ENCODE peak calls at places on chromosomes 6 and 20, in five cellular contexts. C is fibroblast of pulmonary artery, A is fibroblast of the aortic adventitia, L is AG09309, W is IMR-90. H is an unnamed sample.

GRCh38 chr20:48319943-48320584 is 507.7 kb downstream of the PREX1 start:
- DNase-seq in C (no peak), A (no peak), L (no peak), W (no peak), H (no peak)

GRCh38 chr6:19356692-19357091 is 480.5 kb upstream of the ID4 start:
- DNase-seq in C (no peak), A (no peak), L (peak), W (no peak), H (no peak)

GRCh38 chr6:111520519-111520918 is 37.5 kb upstream of the REV3L start:
- DNase-seq in C (no peak), A (no peak), L (no peak), W (no peak), H (no peak)

GRCh38 chr6:139853302-139853992 is 479.0 kb upstream of the CITED2 start:
- DNase-seq in C (no peak), A (peak), L (peak), W (peak), H (peak)

GRCh38 chr6:37482356-37483292 is 17.1 kb downstream of the CCDC167 start:
- DNase-seq in C (no peak), A (no peak), L (no peak), W (no peak), H (no peak)

GRCh38 chr6:36118550-36119107 is 11.7 kb upstream of the MAPK13 start:
- DNase-seq in C (no peak), A (no peak), L (no peak), W (no peak), H (no peak)

GRCh38 chr6:66396145-66396544 is 689.1 kb upstream of the EYS start:
- DNase-seq in C (no peak), A (no peak), L (no peak), W (no peak), H (no peak)

GRCh38 chr20:48877299-48877698 is 44.2 kb upstream of the ARFGEF2 start:
- DNase-seq in C (no peak), A (no peak), L (no peak), W (no peak), H (no peak)

GRCh38 chr20:54092021-54092420 is 21.6 kb upstream of the BCAS1 start:
- DNase-seq in C (no peak), A (no peak), L (no peak), W (no peak), H (no peak)

GRCh38 chr6:91098006-91098405 is 511.1 kb upstream of the MAP3K7 start:
- DNase-seq in C (no peak), A (no peak), L (no peak), W (no peak), H (no peak)

GRCh38 chr6:628772-629171 is 28.1 kb downstream of the HUS1B start:
- DNase-seq in C (no peak), A (no peak), L (no peak), W (no peak), H (no peak)

GRCh38 chr20:44170796-44171410 is 16.1 kb downstream of the JPH2 start:
- DNase-seq in C (peak), A (peak), L (no peak), W (no peak), H (no peak)

GRCh38 chr6:51533962-51534361 is 553.5 kb downstream of the PKHD1 start:
- DNase-seq in C (no peak), A (no peak), L (no peak), W (no peak), H (no peak)

GRCh38 chr6:162825597-162825996 is 97.8 kb downstream of the PACRG start:
- DNase-seq in C (no peak), A (no peak), L (no peak), W (no peak), H (no peak)

GRCh38 chr20:58890454-58891075 is 38.0 kb downstream of the GNAS start:
- DNase-seq in C (peak), A (peak), L (no peak), W (peak), H (peak)

GRCh38 chr6:53718597-53719460 is 53.3 kb upstream of the KLHL31 start:
- DNase-seq in C (peak), A (peak), L (peak), W (peak), H (no peak)

GRCh38 chr6:150169609-150170008 is 26.8 kb downstream of the PPP1R14C start:
- DNase-seq in C (peak), A (peak), L (peak), W (peak), H (peak)

GRCh38 chr20:49482173-49482572 is 295 bp downstream of the KCNB1 start:
- DNase-seq in C (no peak), A (no peak), L (no peak), W (no peak), H (no peak)

GRCh38 chr20:12201289-12201991 is 283.7 kb downstream of the BTBD3 start:
- DNase-seq in C (peak), A (peak), L (no peak), W (peak), H (no peak)

GRCh38 chr6:89438248-89438647 is 5.3 kb downstream of the ANKRD6 start:
- DNase-seq in C (no peak), A (no peak), L (no peak), W (no peak), H (no peak)

GRCh38 chr20:46260936-46261454 is 47.3 kb downstream of the CDH22 start:
- DNase-seq in C (no peak), A (no peak), L (no peak), W (no peak), H (no peak)

GRCh38 chr20:50238081-50238800 is 47.6 kb downstream of the CEBPB start:
- DNase-seq in C (no peak), A (no peak), L (no peak), W (no peak), H (no peak)

GRCh38 chr20:58851969-58852458 is 502 bp upstream of the GNAS start:
- DNase-seq in C (no peak), A (no peak), L (no peak), W (no peak), H (no peak)

GRCh38 chr20:856361-856775 is 22.9 kb downstream of the FAM110A start:
- DNase-seq in C (peak), A (peak), L (peak), W (peak), H (peak)

GRCh38 chr6:138572200-138572875 is 73.0 kb upstream of the NHSL1 start:
- DNase-seq in C (peak), A (peak), L (peak), W (peak), H (peak)

GRCh38 chr6:168045706-168046620 is 33.0 kb downstream of the FRMD1 start:
- DNase-seq in C (peak), A (peak), L (no peak), W (peak), H (no peak)

GRCh38 chr20:23214903-23215302 is 128.8 kb upstream of the CD93 start:
- DNase-seq in C (no peak), A (peak), L (no peak), W (peak), H (no peak)

GRCh38 chr6:43817192-43817591 is 47.2 kb downstream of the VEGFA start:
- DNase-seq in C (peak), A (peak), L (no peak), W (peak), H (no peak)

GRCh38 chr6:158488065-158488464 is 71.8 kb upstream of the TMEM181 start:
- DNase-seq in C (peak), A (peak), L (peak), W (peak), H (peak)

GRCh38 chr6:23106951-23107350 is 537.6 kb downstream of the HDGFL1 start:
- DNase-seq in C (peak), A (peak), L (peak), W (peak), H (no peak)

GRCh38 chr20:35515949-35516645 is 13.4 kb downstream of the C20orf173 start:
- DNase-seq in C (peak), A (peak), L (peak), W (peak), H (peak)

GRCh38 chr6:66496659-66497058 is 789.6 kb upstream of the EYS start:
- DNase-seq in C (peak), A (no peak), L (no peak), W (no peak), H (no peak)

GRCh38 chr6:43833223-43833995 is 63.4 kb downstream of the VEGFA start:
- DNase-seq in C (no peak), A (no peak), L (no peak), W (peak), H (no peak)

GRCh38 chr20:45742596-45742995 is 20.4 kb downstream of the SPINT4 start:
- DNase-seq in C (no peak), A (no peak), L (no peak), W (no peak), H (no peak)

GRCh38 chr6:62285612-62286469 is at the start of gene KHDRBS2:
- DNase-seq in C (peak), A (no peak), L (no peak), W (no peak), H (no peak)

GRCh38 chr6:157144861-157145260 is 178.5 kb downstream of the TMEM242 start:
- DNase-seq in C (no peak), A (peak), L (no peak), W (no peak), H (no peak)

GRCh38 chr20:32366380-32366779 is 8.2 kb downstream of the ASXL1 start:
- DNase-seq in C (no peak), A (no peak), L (no peak), W (no peak), H (no peak)

GRCh38 chr20:32365560-32365959 is 7.4 kb downstream of the ASXL1 start:
- DNase-seq in C (no peak), A (no peak), L (no peak), W (no peak), H (no peak)

GRCh38 chr20:32370897-32371296 is 12.8 kb downstream of the ASXL1 start:
- DNase-seq in C (no peak), A (no peak), L (no peak), W (no peak), H (no peak)

GRCh38 chr20:32368323-32368722 is 10.2 kb downstream of the ASXL1 start:
- DNase-seq in C (no peak), A (no peak), L (no peak), W (no peak), H (no peak)

GRCh38 chr20:32368930-32369329 is 10.8 kb downstream of the ASXL1 start:
- DNase-seq in C (peak), A (peak), L (no peak), W (peak), H (no peak)
- H3K4me3 ChIP-seq in C (no peak), A (no peak), L (no peak), W (no peak), H (no peak)

GRCh38 chr20:37347347-37347823 is 1.4 kb downstream of the SRC start:
- DNase-seq in C (no peak), A (no peak), L (no peak), W (no peak), H (no peak)
- H3K4me3 ChIP-seq in C (peak), A (peak), L (peak), W (peak), H (no peak)

DNA sequence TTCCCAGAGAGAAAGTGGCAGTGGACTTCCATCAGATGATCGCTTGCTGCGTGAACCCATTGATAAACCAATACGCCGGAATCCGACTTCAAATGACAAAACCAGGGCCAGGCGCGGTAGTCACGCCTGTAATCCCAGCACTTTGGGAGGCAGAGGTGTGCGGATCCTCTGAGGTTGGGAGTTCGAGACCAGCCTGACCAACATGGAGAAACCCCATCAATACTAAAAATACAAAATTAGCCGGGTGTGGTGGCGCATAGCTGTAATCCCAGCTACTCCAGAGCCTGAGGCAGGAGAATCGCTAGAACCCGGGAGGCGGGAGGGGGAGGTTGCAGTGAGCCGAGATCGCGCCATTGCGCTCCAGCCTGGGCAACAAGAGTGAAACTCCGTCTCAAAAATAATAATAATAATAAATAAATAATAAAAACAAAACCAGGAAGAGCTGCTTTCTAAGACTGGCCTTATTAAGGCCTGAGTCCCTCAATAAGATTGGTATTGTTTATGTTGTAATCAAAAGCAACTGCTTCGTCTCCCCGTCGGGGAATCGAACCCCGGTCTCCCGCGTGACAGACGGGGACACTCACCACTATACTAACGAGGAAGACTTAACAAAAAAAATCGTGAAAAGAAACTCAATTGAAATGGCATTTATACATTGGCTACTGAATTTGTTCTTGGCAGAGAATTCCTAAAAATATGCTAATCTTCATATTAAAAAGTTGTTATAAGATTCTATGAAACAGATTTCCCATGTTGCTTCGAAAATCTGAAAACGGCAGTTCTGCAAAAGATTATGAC is 110.2 kb upstream of the ZNF184 start:
- DNase-seq in C (peak), A (peak), L (no peak), W (peak), H (no peak)
- H3K4me3 ChIP-seq in C (no peak), A (no peak), L (no peak), W (no peak), H (no peak)

DNA sequence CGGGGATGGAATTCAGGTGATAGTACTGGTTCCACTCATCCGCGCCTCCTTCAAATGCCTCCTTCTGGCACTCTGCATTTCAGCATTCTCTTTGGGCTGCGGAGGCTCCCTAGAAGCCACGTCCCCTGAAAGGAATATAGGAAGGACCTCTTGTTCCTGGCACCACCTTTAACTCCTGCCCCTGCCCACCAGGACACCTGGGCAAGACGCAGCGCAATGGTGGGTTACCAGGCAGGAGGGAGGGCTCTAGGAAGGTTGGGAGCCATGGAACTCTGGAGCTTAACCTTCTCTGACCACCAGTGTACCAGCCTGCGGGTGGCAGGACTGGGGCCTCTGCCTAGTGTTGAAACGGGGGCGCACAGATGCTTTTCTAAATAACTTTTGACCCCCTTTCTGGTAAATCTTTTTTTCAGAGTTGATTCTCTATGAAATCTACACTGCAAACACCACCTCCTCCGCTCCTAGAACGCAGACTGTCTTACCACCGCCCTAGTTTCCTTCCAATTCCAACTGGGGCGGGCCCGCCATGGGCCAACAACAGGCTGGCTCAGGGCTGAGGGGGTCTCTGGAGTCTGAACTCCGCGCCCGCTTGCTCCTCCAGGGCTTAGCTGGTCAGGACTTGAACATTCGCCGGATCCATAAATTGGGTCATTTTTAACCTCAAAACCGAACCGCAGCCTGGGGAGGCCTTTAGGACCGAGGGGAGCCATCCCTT is 871 bp upstream of the SYNDIG1 start:
- DNase-seq in C (no peak), A (no peak), L (no peak), W (no peak), H (no peak)
- H3K4me3 ChIP-seq in C (no peak), A (peak), L (peak), W (no peak), H (peak)